ENCODE peak calls at places on chromosomes 16 and 17, in six cellular contexts. W, X, B, R, F and V are unnamed samples.

GRCh38 chr16:50505714-50506542 is 42.3 kb upstream of the NKD1 start:
- DNase-seq in B (no peak), R (no peak), W (no peak), X (no peak), F (no peak), V (peak; percentile 2)

GRCh38 chr17:66541461-66542182 is 239.2 kb downstream of the PRKCA start:
- DNase-seq in W (peak; percentile 90), B (peak; percentile 62), R (no peak), F (no peak), X (no peak), V (no peak)

GRCh38 chr17:17493986-17494466 is 2.2 kb downstream of the RASD1 start:
- DNase-seq in F (no peak), B (no peak), X (no peak), W (no peak), R (no peak), V (no peak)

GRCh38 chr17:17467021-17467420 is 9.8 kb upstream of the MED9 start:
- DNase-seq in R (no peak), F (no peak), W (no peak), B (no peak), X (no peak), V (no peak)

GRCh38 chr17:29158515-29159275 is 21.5 kb downstream of the MYO18A start:
- DNase-seq in W (peak; percentile 87), F (no peak), R (no peak), X (no peak), B (peak; percentile 88), V (no peak)

GRCh38 chr17:48626470-48627241 is 498 bp upstream of the HOXB9 start:
- DNase-seq in F (no peak), B (peak; percentile 15), R (no peak), W (peak; percentile 92), X (no peak), V (no peak)

GRCh38 chr16:67284699-67285646 is 5.6 kb downstream of the PLEKHG4 start:
- DNase-seq in F (no peak), R (peak; percentile 58), B (peak; percentile 26), X (no peak), W (no peak), V (no peak)

GRCh38 chr16:48537275-48537674 is 72.7 kb downstream of the N4BP1 start:
- DNase-seq in F (no peak), X (no peak), B (no peak), W (no peak), R (no peak), V (no peak)

GRCh38 chr17:78653382-78653781 is 76.2 kb upstream of the DNAH17 start:
- DNase-seq in B (peak; percentile 67), X (no peak), R (no peak), W (peak; percentile 76), F (peak; percentile 22), V (no peak)